ENCODE peak calls at places on chromosomes 16 and 17, in eight cellular contexts. S is psoas muscle, Y is spleen, H is fibroblast of lung, P is astrocyte of the spinal cord, C is BJ, T is breast epithelium, Q is fibroblast of pulmonary artery. F is an unnamed sample.

GRCh38 chr17:39623356-39623950 is 3.3 kb upstream of the PPP1R1B start:
- DNase-seq in S (peak; percentile 91), Y (peak; percentile 96), H (peak; percentile 48), P (peak; percentile 36), C (no peak), T (peak; percentile 80), Q (peak; percentile 61), F (no peak)

GRCh38 chr16:88331989-88332920 is 50.5 kb upstream of the ZNF469 start:
- DNase-seq in S (peak; percentile 91), Y (no peak), H (peak; percentile 100), P (peak; percentile 100), C (peak; percentile 99), T (peak; percentile 97), Q (peak; percentile 99), F (peak; percentile 99)

GRCh38 chr17:2122641-2123302 is 67.9 kb downstream of the HIC1 start:
- DNase-seq in S (peak; percentile 69), Y (peak; percentile 81), H (peak; percentile 91), P (peak; percentile 86), C (no peak), T (peak; percentile 63), Q (peak; percentile 91), F (no peak)

GRCh38 chr17:80773243-80773991 is 218.2 kb upstream of the CHMP6 start:
- DNase-seq in S (peak; percentile 94), Y (no peak), H (peak; percentile 66), P (peak; percentile 46), C (no peak), T (no peak), Q (no peak), F (no peak)

GRCh38 chr16:74320707-74321106 is 24.1 kb downstream of the PSMD7 start:
- DNase-seq in S (no peak), Y (no peak), H (no peak), P (no peak), C (no peak), T (no peak), Q (no peak), F (no peak)

GRCh38 chr17:62110923-62111484 is 45.9 kb upstream of the MED13 start:
- DNase-seq in S (no peak), Y (no peak), H (no peak), P (no peak), C (no peak), T (no peak), Q (no peak), F (no peak)

GRCh38 chr17:38879878-38880727 is 10.2 kb downstream of the LASP1 start:
- DNase-seq in S (no peak), Y (no peak), H (peak; percentile 86), P (peak; percentile 82), C (peak; percentile 58), T (no peak), Q (peak; percentile 82), F (peak; percentile 87)

GRCh38 chr17:42754782-42755181 is 6.2 kb upstream of the RAMP2 start:
- DNase-seq in S (peak; percentile 91), Y (peak; percentile 40), H (peak; percentile 39), P (no peak), C (no peak), T (no peak), Q (peak; percentile 51), F (no peak)

GRCh38 chr16:84650062-84650991 is 2.0 kb downstream of the KLHL36 start:
- DNase-seq in S (no peak), Y (no peak), H (peak; percentile 23), P (peak; percentile 26), C (peak; percentile 59), T (no peak), Q (peak; percentile 39), F (no peak)

GRCh38 chr16:30079480-30079879 is 3.7 kb downstream of the PPP4C start:
- DNase-seq in S (no peak), Y (peak; percentile 28), H (no peak), P (no peak), C (no peak), T (no peak), Q (no peak), F (no peak)

GRCh38 chr16:31356566-31357323 is 1.8 kb downstream of the ITGAX start:
- DNase-seq in S (peak; percentile 45), Y (peak; percentile 83), H (no peak), P (no peak), C (no peak), T (no peak), Q (no peak), F (no peak)

GRCh38 chr16:81616321-81617020 is 162.6 kb upstream of the PLCG2 start:
- DNase-seq in S (peak; percentile 82), Y (peak; percentile 95), H (peak; percentile 59), P (peak; percentile 72), C (no peak), T (no peak), Q (peak; percentile 71), F (no peak)

GRCh38 chr16:69126221-69126620 is 6.2 kb downstream of the CHTF8 start:
- DNase-seq in S (no peak), Y (no peak), H (no peak), P (no peak), C (no peak), T (no peak), Q (no peak), F (no peak)

GRCh38 chr17:79631640-79632431 is 21.0 kb upstream of the RBFOX3 start:
- DNase-seq in S (peak; percentile 12), Y (no peak), H (no peak), P (no peak), C (no peak), T (no peak), Q (no peak), F (no peak)

DNA sequence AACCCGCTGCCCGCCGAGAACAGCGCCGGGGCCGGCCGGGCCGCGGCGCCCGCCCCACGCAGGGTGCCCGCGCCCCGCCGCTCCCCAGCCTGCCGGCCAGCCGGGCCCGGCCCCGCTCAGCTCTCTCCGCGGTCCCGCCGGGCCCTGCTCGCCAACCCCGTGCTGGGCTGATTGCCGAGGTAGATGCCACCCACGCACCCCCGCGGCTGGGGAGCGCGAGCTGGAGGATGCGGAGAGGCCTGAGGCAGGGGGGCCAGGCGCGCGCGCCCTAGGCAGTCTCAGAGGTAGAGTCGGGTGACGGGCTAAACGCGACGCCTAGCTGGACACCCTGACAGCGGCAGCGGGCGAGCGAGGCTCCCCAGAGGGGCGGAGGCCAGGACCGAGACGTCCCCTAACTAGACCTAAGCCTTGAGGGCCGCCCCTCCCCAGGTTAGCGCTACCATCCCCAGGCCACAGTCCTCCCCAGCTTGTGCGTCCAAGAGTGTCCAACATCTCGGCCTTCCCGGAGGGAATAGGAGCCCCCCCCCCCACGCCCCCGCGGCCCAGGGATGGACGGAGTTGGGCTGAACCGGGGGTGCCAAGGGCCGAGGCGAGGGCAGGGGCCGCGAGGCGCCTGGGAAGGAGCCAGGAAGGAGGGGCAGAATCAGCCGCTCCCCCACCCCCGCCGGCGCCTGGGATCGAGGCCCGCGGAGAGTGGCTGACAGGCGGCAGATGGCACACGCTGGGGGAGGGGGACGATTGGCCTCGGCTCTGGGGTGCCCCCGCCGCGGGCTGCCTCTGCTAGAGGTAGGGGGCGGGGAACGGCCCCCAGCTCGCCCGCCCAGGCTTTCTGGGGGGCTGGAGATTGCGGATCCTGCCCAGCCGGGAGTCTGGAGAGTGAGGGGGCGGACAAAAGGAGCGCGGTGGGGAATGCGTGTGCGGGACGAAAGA is 2.6 kb upstream of the ZNF423 start:
- DNase-seq in S (peak; percentile 77), Y (no peak), H (no peak), P (no peak), C (no peak), T (no peak), Q (peak; percentile 47), F (no peak)
- H3K4me3 ChIP-seq in S (peak overlapping the region; percentile 74), Y (peak overlapping the region; percentile 23), H (peak overlapping the region; percentile 34), P (peak overlapping the region; percentile 33), C (peak overlapping the region; percentile 29), T (peak overlapping the region; percentile 80), Q (peak overlapping the region; percentile 53), F (no peak overlapping the region)

GRCh38 chr16:57653936-57654335 is 14.2 kb upstream of the ADGRG3 start:
- DNase-seq in S (no peak), Y (peak; percentile 88), H (no peak), P (peak; percentile 30), C (no peak), T (no peak), Q (no peak), F (no peak)

GRCh38 chr16:57652695-57653471 is 15.2 kb upstream of the ADGRG3 start:
- DNase-seq in S (no peak), Y (peak; percentile 55), H (no peak), P (no peak), C (no peak), T (no peak), Q (no peak), F (no peak)

GRCh38 chr16:57649846-57650245 is 18.3 kb upstream of the ADGRG3 start:
- DNase-seq in S (no peak), Y (peak; percentile 58), H (no peak), P (no peak), C (no peak), T (no peak), Q (no peak), F (no peak)

GRCh38 chr16:57649443-57649751 is 18.7 kb upstream of the ADGRG3 start:
- DNase-seq in S (no peak), Y (peak; percentile 70), H (no peak), P (no peak), C (no peak), T (no peak), Q (no peak), F (no peak)

GRCh38 chr16:57651344-57652333 is 16.5 kb upstream of the ADGRG3 start:
- DNase-seq in S (no peak), Y (peak; percentile 68), H (no peak), P (no peak), C (no peak), T (no peak), Q (no peak), F (no peak)
- TF ChIP-seq CTCF in S (no peak), Y (no peak), H (no peak), P (no peak), C (no peak), T (no peak), Q (no peak), F (no peak)

GRCh38 chr16:56684926-56685590 is 2.8 kb downstream of the MT1X start:
- DNase-seq in S (peak; percentile 80), Y (no peak), H (no peak), P (no peak), C (no peak), T (peak; percentile 76), Q (no peak), F (no peak)
- H3K4me3 ChIP-seq in S (peak overlapping the region; percentile 88), Y (no peak overlapping the region), H (no peak overlapping the region), P (no peak overlapping the region), C (no peak overlapping the region), T (peak overlapping the region; percentile 75), Q (no peak overlapping the region), F (no peak overlapping the region)

GRCh38 chr16:50025544-50025931 is 513 bp downstream of the CNEP1R1 start:
- DNase-seq in S (no peak), Y (no peak), H (no peak), P (peak; percentile 15), C (no peak), T (no peak), Q (no peak), F (no peak)

GRCh38 chr16:50023626-50024025 is 1.4 kb upstream of the CNEP1R1 start:
- DNase-seq in S (no peak), Y (no peak), H (no peak), P (no peak), C (no peak), T (no peak), Q (no peak), F (no peak)

GRCh38 chr16:50024684-50025543 is at the start of gene CNEP1R1:
- DNase-seq in S (peak; percentile 97), Y (peak; percentile 98), H (peak; percentile 97), P (peak; percentile 97), C (peak; percentile 72), T (peak; percentile 94), Q (peak; percentile 98), F (peak; percentile 84)

GRCh38 chr16:50024207-50024606 is 818 bp upstream of the CNEP1R1 start:
- DNase-seq in S (no peak), Y (no peak), H (no peak), P (no peak), C (no peak), T (no peak), Q (no peak), F (no peak)

GRCh38 chr16:50021509-50021908 is 3.5 kb upstream of the CNEP1R1 start:
- DNase-seq in S (no peak), Y (no peak), H (no peak), P (no peak), C (no peak), T (no peak), Q (no peak), F (no peak)
- TF ChIP-seq CTCF in S (no peak), Y (no peak), H (no peak), P (peak; percentile 32), C (peak; percentile 5), T (no peak), Q (no peak), F (no peak)